ENCODE peak calls at places on chromosomes 2 and 18, in eight cellular contexts. One of them, this sample, is unnamed. For H3K4me1, the result is how much of the 10 kb centered on the place peaks cover.

GRCh38 chr2:46982356-46983064 is 66.9 kb upstream of the MCFD2 start:
- DNase-seq in esophagus squamous epithelium: no peak
- DNase-seq in body of pancreas: no peak
- DNase-seq in prostate gland: no peak
- DNase-seq in breast epithelium: no peak
- DNase-seq in psoas muscle: no peak
- DNase-seq in ascending aorta: no peak
- DNase-seq in BE2C: no peak
- DNase-seq in this sample: no peak

GRCh38 chr2:179410552-179411356 is 146.1 kb upstream of the SESTD1 start:
- DNase-seq in esophagus squamous epithelium: no peak
- DNase-seq in body of pancreas: peak
- DNase-seq in prostate gland: peak
- DNase-seq in breast epithelium: no peak
- DNase-seq in psoas muscle: no peak
- DNase-seq in ascending aorta: no peak
- DNase-seq in BE2C: peak
- DNase-seq in this sample: peak

GRCh38 chr18:48534364-48534763 is 4.5 kb upstream of the CTIF start:
- DNase-seq in esophagus squamous epithelium: no peak
- DNase-seq in body of pancreas: no peak
- DNase-seq in prostate gland: no peak
- DNase-seq in breast epithelium: no peak
- DNase-seq in psoas muscle: no peak
- DNase-seq in ascending aorta: no peak
- DNase-seq in BE2C: no peak
- DNase-seq in this sample: no peak

GRCh38 chr2:76280676-76281075 is 570.0 kb upstream of the GCFC2 start:
- DNase-seq in esophagus squamous epithelium: no peak
- DNase-seq in body of pancreas: no peak
- DNase-seq in prostate gland: no peak
- DNase-seq in breast epithelium: no peak
- DNase-seq in psoas muscle: no peak
- DNase-seq in ascending aorta: no peak
- DNase-seq in BE2C: no peak
- DNase-seq in this sample: no peak

GRCh38 chr2:164599954-164600589 is 21.2 kb downstream of the GRB14 start:
- DNase-seq in esophagus squamous epithelium: no peak
- DNase-seq in body of pancreas: peak
- DNase-seq in prostate gland: no peak
- DNase-seq in breast epithelium: no peak
- DNase-seq in psoas muscle: no peak
- DNase-seq in ascending aorta: no peak
- DNase-seq in BE2C: peak
- DNase-seq in this sample: peak

GRCh38 chr2:194999771-195000170 is 657.3 kb upstream of the SLC39A10 start:
- DNase-seq in esophagus squamous epithelium: no peak
- DNase-seq in body of pancreas: no peak
- DNase-seq in prostate gland: no peak
- DNase-seq in breast epithelium: no peak
- DNase-seq in psoas muscle: no peak
- DNase-seq in ascending aorta: no peak
- DNase-seq in BE2C: no peak
- DNase-seq in this sample: no peak

GRCh38 chr2:204321910-204322765 is 223.1 kb upstream of the PARD3B start:
- DNase-seq in esophagus squamous epithelium: no peak
- DNase-seq in body of pancreas: no peak
- DNase-seq in prostate gland: peak
- DNase-seq in breast epithelium: no peak
- DNase-seq in psoas muscle: no peak
- DNase-seq in ascending aorta: no peak
- DNase-seq in BE2C: no peak
- DNase-seq in this sample: no peak

GRCh38 chr18:37564796-37565137 is 831 bp downstream of the CELF4 start:
- DNase-seq in esophagus squamous epithelium: no peak
- DNase-seq in body of pancreas: peak
- DNase-seq in prostate gland: peak
- DNase-seq in breast epithelium: no peak
- DNase-seq in psoas muscle: peak
- DNase-seq in ascending aorta: no peak
- DNase-seq in BE2C: no peak
- DNase-seq in this sample: peak

GRCh38 chr2:174630097-174630496 is 32.5 kb upstream of the WIPF1 start:
- DNase-seq in esophagus squamous epithelium: no peak
- DNase-seq in body of pancreas: no peak
- DNase-seq in prostate gland: no peak
- DNase-seq in breast epithelium: no peak
- DNase-seq in psoas muscle: no peak
- DNase-seq in ascending aorta: no peak
- DNase-seq in BE2C: no peak
- DNase-seq in this sample: no peak

GRCh38 chr2:24994325-24994724 is 22.6 kb upstream of the DNAJC27 start:
- DNase-seq in esophagus squamous epithelium: no peak
- DNase-seq in body of pancreas: no peak
- DNase-seq in prostate gland: no peak
- DNase-seq in breast epithelium: no peak
- DNase-seq in psoas muscle: no peak
- DNase-seq in ascending aorta: no peak
- DNase-seq in BE2C: no peak
- DNase-seq in this sample: no peak

GRCh38 chr18:79404567-79404910 is 8.8 kb downstream of the NFATC1 start:
- DNase-seq in esophagus squamous epithelium: no peak
- DNase-seq in body of pancreas: no peak
- DNase-seq in prostate gland: no peak
- DNase-seq in breast epithelium: no peak
- DNase-seq in psoas muscle: no peak
- DNase-seq in ascending aorta: no peak
- DNase-seq in BE2C: no peak
- DNase-seq in this sample: no peak

GRCh38 chr2:44632931-44633689 is 271.4 kb downstream of the CAMKMT start:
- DNase-seq in esophagus squamous epithelium: no peak
- DNase-seq in body of pancreas: no peak
- DNase-seq in prostate gland: no peak
- DNase-seq in breast epithelium: no peak
- DNase-seq in psoas muscle: no peak
- DNase-seq in ascending aorta: no peak
- DNase-seq in BE2C: no peak
- DNase-seq in this sample: no peak

GRCh38 chr2:2590796-2591541 is 259.9 kb upstream of the MYT1L start:
- DNase-seq in esophagus squamous epithelium: no peak
- DNase-seq in body of pancreas: no peak
- DNase-seq in prostate gland: no peak
- DNase-seq in breast epithelium: no peak
- DNase-seq in psoas muscle: no peak
- DNase-seq in ascending aorta: no peak
- DNase-seq in BE2C: no peak
- DNase-seq in this sample: peak

GRCh38 chr2:30662268-30663131 is 144.7 kb downstream of the CAPN13 start:
- DNase-seq in esophagus squamous epithelium: no peak
- DNase-seq in body of pancreas: no peak
- DNase-seq in prostate gland: no peak
- DNase-seq in breast epithelium: no peak
- DNase-seq in psoas muscle: no peak
- DNase-seq in ascending aorta: no peak
- DNase-seq in BE2C: no peak
- DNase-seq in this sample: peak

GRCh38 chr2:162293122-162293781 is 25.2 kb downstream of the IFIH1 start:
- DNase-seq in esophagus squamous epithelium: no peak
- DNase-seq in body of pancreas: peak
- DNase-seq in prostate gland: no peak
- DNase-seq in breast epithelium: no peak
- DNase-seq in psoas muscle: no peak
- DNase-seq in ascending aorta: no peak
- DNase-seq in BE2C: no peak
- DNase-seq in this sample: no peak

GRCh38 chr18:75205760-75206109 is 3.2 kb downstream of the PTGR3 start:
- DNase-seq in esophagus squamous epithelium: no peak
- DNase-seq in body of pancreas: no peak
- DNase-seq in prostate gland: no peak
- DNase-seq in breast epithelium: no peak
- DNase-seq in psoas muscle: no peak
- DNase-seq in ascending aorta: no peak
- DNase-seq in BE2C: no peak
- DNase-seq in this sample: no peak

GRCh38 chr2:191304939-191305875 is 60.0 kb downstream of the MYO1B start:
- DNase-seq in esophagus squamous epithelium: no peak
- DNase-seq in body of pancreas: peak
- DNase-seq in prostate gland: peak
- DNase-seq in breast epithelium: peak
- DNase-seq in psoas muscle: peak
- DNase-seq in ascending aorta: no peak
- DNase-seq in BE2C: no peak
- DNase-seq in this sample: no peak

GRCh38 chr2:120658285-120659158 is 77.1 kb upstream of the GLI2 start:
- DNase-seq in esophagus squamous epithelium: no peak
- DNase-seq in body of pancreas: no peak
- DNase-seq in prostate gland: no peak
- DNase-seq in breast epithelium: no peak
- DNase-seq in psoas muscle: no peak
- DNase-seq in ascending aorta: no peak
- DNase-seq in BE2C: no peak
- DNase-seq in this sample: no peak

GRCh38 chr2:12763486-12763885 is 46.8 kb downstream of the TRIB2 start:
- DNase-seq in esophagus squamous epithelium: no peak
- DNase-seq in body of pancreas: no peak
- DNase-seq in prostate gland: no peak
- DNase-seq in breast epithelium: no peak
- DNase-seq in psoas muscle: no peak
- DNase-seq in ascending aorta: no peak
- DNase-seq in BE2C: no peak
- DNase-seq in this sample: no peak

GRCh38 chr2:181354626-181355025 is 102.6 kb upstream of the ITGA4 start:
- DNase-seq in esophagus squamous epithelium: no peak
- DNase-seq in body of pancreas: no peak
- DNase-seq in prostate gland: no peak
- DNase-seq in breast epithelium: no peak
- DNase-seq in psoas muscle: no peak
- DNase-seq in ascending aorta: no peak
- DNase-seq in BE2C: no peak
- DNase-seq in this sample: no peak

GRCh38 chr2:173417801-173418200 is 63.1 kb downstream of the CDCA7 start:
- DNase-seq in esophagus squamous epithelium: no peak
- DNase-seq in body of pancreas: no peak
- DNase-seq in prostate gland: no peak
- DNase-seq in breast epithelium: no peak
- DNase-seq in psoas muscle: no peak
- DNase-seq in ascending aorta: no peak
- DNase-seq in BE2C: no peak
- DNase-seq in this sample: no peak

GRCh38 chr2:216499641-216500218 is 1.1 kb downstream of the RPL37A start:
- DNase-seq in esophagus squamous epithelium: no peak
- DNase-seq in body of pancreas: no peak
- DNase-seq in prostate gland: no peak
- DNase-seq in breast epithelium: no peak
- DNase-seq in psoas muscle: no peak
- DNase-seq in ascending aorta: no peak
- DNase-seq in BE2C: no peak
- DNase-seq in this sample: no peak

GRCh38 chr2:68388772-68389171 is 23.7 kb downstream of the PLEK start:
- DNase-seq in esophagus squamous epithelium: no peak
- DNase-seq in body of pancreas: no peak
- DNase-seq in prostate gland: no peak
- DNase-seq in breast epithelium: no peak
- DNase-seq in psoas muscle: no peak
- DNase-seq in ascending aorta: no peak
- DNase-seq in BE2C: no peak
- DNase-seq in this sample: no peak
- H3K4me3 ChIP-seq in esophagus squamous epithelium: no peak
- H3K4me3 ChIP-seq in body of pancreas: no peak
- H3K4me3 ChIP-seq in prostate gland: no peak
- H3K4me3 ChIP-seq in breast epithelium: no peak
- H3K4me3 ChIP-seq in psoas muscle: no peak
- H3K4me3 ChIP-seq in ascending aorta: no peak
- H3K4me3 ChIP-seq in BE2C: no peak
- H3K4me3 ChIP-seq in this sample: no peak

DNA sequence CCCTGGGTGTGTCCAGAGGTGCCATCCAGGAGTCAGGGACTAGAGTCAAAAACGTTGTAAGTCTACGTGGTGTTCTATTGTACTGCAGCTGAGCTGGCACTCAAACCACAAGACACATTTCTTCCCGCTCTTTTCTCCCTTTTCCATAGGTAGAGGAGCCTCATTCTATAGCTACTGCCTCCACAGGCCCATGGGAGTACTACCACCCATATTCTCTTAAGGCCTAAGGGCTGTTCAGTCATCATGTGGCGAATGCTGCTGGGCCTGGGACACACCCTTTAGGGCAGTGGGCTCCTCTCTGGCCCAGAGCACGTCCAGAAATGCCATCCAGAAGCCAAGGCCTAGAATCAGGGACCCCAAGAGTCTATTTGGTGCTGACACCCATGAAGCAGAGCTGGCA is 1271.7 kb downstream of the CNTNAP5 start:
- DNase-seq in esophagus squamous epithelium: no peak
- DNase-seq in body of pancreas: no peak
- DNase-seq in prostate gland: no peak
- DNase-seq in breast epithelium: no peak
- DNase-seq in psoas muscle: no peak
- DNase-seq in ascending aorta: no peak
- DNase-seq in BE2C: no peak
- DNase-seq in this sample: no peak
- TF ChIP-seq CTCF in esophagus squamous epithelium: no peak
- TF ChIP-seq CTCF in body of pancreas: no peak
- TF ChIP-seq CTCF in prostate gland: no peak
- TF ChIP-seq CTCF in breast epithelium: no peak
- TF ChIP-seq CTCF in psoas muscle: no peak
- TF ChIP-seq CTCF in ascending aorta: no peak
- TF ChIP-seq CTCF in BE2C: no peak
- TF ChIP-seq CTCF in this sample: no peak

DNA sequence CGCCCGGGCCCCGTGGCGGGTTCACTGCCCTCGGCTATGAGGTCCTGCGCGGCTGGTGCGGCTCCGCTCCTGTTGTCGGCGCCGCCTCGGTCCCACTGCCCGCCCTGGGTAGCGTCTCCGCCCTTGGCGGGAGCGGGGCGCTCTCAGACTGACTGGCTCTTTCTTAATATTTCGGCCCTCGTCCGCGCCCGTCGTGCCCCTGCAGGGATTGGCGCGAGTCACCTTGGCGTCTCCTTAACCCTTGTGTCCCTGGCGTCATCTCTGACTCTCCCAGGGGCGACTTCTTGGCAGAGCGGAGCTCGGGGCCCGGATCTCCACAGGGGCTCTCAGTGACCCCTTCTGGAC is 1.3 kb downstream of the PTMA start:
- DNase-seq in esophagus squamous epithelium: peak
- DNase-seq in body of pancreas: peak
- DNase-seq in prostate gland: peak
- DNase-seq in breast epithelium: peak
- DNase-seq in psoas muscle: peak
- DNase-seq in ascending aorta: no peak
- DNase-seq in BE2C: peak
- DNase-seq in this sample: peak
- H3K4me1 ChIP-seq in esophagus squamous epithelium: half or more
- H3K4me1 ChIP-seq in body of pancreas: under half
- H3K4me1 ChIP-seq in prostate gland: under half
- H3K4me1 ChIP-seq in breast epithelium: under half
- H3K4me1 ChIP-seq in psoas muscle: under half
- H3K4me1 ChIP-seq in ascending aorta: under half
- H3K4me1 ChIP-seq in BE2C: under half
- H3K4me1 ChIP-seq in this sample: under half

DNA sequence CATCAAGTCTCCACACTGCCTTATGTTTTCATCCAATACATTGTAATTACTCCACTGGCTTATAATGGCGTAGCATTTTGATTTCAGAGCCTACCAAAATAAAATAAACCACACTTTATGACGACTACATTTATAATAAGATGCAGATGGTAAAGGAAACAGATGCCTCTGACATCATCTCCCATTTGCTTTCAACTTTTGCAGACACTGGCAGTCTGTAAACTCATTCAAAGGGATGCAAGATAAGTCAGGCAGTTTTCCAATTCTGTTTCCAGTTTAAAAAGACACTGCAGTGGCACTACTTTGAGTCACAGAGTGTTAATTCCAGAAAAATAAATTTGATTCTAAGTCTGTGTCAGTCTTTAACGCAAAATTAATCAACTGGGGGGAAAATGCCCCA is 6.8 kb downstream of the DSEL start:
- DNase-seq in esophagus squamous epithelium: no peak
- DNase-seq in body of pancreas: no peak
- DNase-seq in prostate gland: no peak
- DNase-seq in breast epithelium: no peak
- DNase-seq in psoas muscle: no peak
- DNase-seq in ascending aorta: no peak
- DNase-seq in BE2C: peak
- DNase-seq in this sample: no peak
- H3K4me3 ChIP-seq in esophagus squamous epithelium: no peak
- H3K4me3 ChIP-seq in body of pancreas: no peak
- H3K4me3 ChIP-seq in prostate gland: no peak
- H3K4me3 ChIP-seq in breast epithelium: no peak
- H3K4me3 ChIP-seq in psoas muscle: no peak
- H3K4me3 ChIP-seq in ascending aorta: no peak
- H3K4me3 ChIP-seq in BE2C: peak
- H3K4me3 ChIP-seq in this sample: no peak

This sample was measured in lung.